ENCODE peak calls at places on chromosomes 12 and 14, in six cellular contexts. One of them, this sample, is unnamed.

GRCh38 chr14:89304972-89305703 is 111.9 kb downstream of the FOXN3 start:
- DNase-seq in OCI-LY7: peak; percentile 58
- DNase-seq in heart right ventricle: peak; percentile 47
- DNase-seq in gastrocnemius medialis: no peak
- DNase-seq in body of pancreas: peak; percentile 35
- DNase-seq in kidney: no peak
- DNase-seq in this sample: no peak

GRCh38 chr12:65830305-65830704 is 6.0 kb downstream of the HMGA2 start:
- DNase-seq in OCI-LY7: no peak
- DNase-seq in heart right ventricle: no peak
- DNase-seq in gastrocnemius medialis: no peak
- DNase-seq in body of pancreas: no peak
- DNase-seq in kidney: no peak
- DNase-seq in this sample: no peak

GRCh38 chr12:14995583-14996425 is 23.0 kb downstream of the PDE6H start:
- DNase-seq in OCI-LY7: peak; percentile 81
- DNase-seq in heart right ventricle: no peak
- DNase-seq in gastrocnemius medialis: no peak
- DNase-seq in body of pancreas: no peak
- DNase-seq in kidney: no peak
- DNase-seq in this sample: no peak

GRCh38 chr12:132249747-132250478 is 79.5 kb downstream of the GALNT9 start:
- DNase-seq in OCI-LY7: no peak
- DNase-seq in heart right ventricle: no peak
- DNase-seq in gastrocnemius medialis: no peak
- DNase-seq in body of pancreas: no peak
- DNase-seq in kidney: peak; percentile 65
- DNase-seq in this sample: no peak

GRCh38 chr14:104845033-104845666 is 19.9 kb upstream of the CEP170B start:
- DNase-seq in OCI-LY7: no peak
- DNase-seq in heart right ventricle: no peak
- DNase-seq in gastrocnemius medialis: no peak
- DNase-seq in body of pancreas: no peak
- DNase-seq in kidney: peak; percentile 45
- DNase-seq in this sample: no peak

GRCh38 chr12:29131539-29131938 is 17.5 kb upstream of the FAR2 start:
- DNase-seq in OCI-LY7: no peak
- DNase-seq in heart right ventricle: no peak
- DNase-seq in gastrocnemius medialis: no peak
- DNase-seq in body of pancreas: no peak
- DNase-seq in kidney: no peak
- DNase-seq in this sample: no peak

GRCh38 chr14:99752486-99753121 is 40.6 kb upstream of the EML1 start:
- DNase-seq in OCI-LY7: no peak
- DNase-seq in heart right ventricle: no peak
- DNase-seq in gastrocnemius medialis: no peak
- DNase-seq in body of pancreas: peak; percentile 16
- DNase-seq in kidney: peak; percentile 75
- DNase-seq in this sample: no peak

GRCh38 chr12:39081910-39082309 is 176.5 kb upstream of the CPNE8 start:
- DNase-seq in OCI-LY7: no peak
- DNase-seq in heart right ventricle: no peak
- DNase-seq in gastrocnemius medialis: no peak
- DNase-seq in body of pancreas: no peak
- DNase-seq in kidney: no peak
- DNase-seq in this sample: no peak

GRCh38 chr12:2532647-2533435 is 261.9 kb upstream of the FKBP4 start:
- DNase-seq in OCI-LY7: no peak
- DNase-seq in heart right ventricle: no peak
- DNase-seq in gastrocnemius medialis: no peak
- DNase-seq in body of pancreas: no peak
- DNase-seq in kidney: no peak
- DNase-seq in this sample: no peak

GRCh38 chr12:1606021-1606622 is 11.7 kb upstream of the FBXL14 start:
- DNase-seq in OCI-LY7: no peak
- DNase-seq in heart right ventricle: peak; percentile 90
- DNase-seq in gastrocnemius medialis: peak; percentile 70
- DNase-seq in body of pancreas: peak; percentile 94
- DNase-seq in kidney: peak; percentile 97
- DNase-seq in this sample: peak; percentile 92

GRCh38 chr12:116864371-116865160 is 16.7 kb downstream of the HRK start:
- DNase-seq in OCI-LY7: no peak
- DNase-seq in heart right ventricle: no peak
- DNase-seq in gastrocnemius medialis: no peak
- DNase-seq in body of pancreas: no peak
- DNase-seq in kidney: no peak
- DNase-seq in this sample: no peak

GRCh38 chr14:74459289-74459946 is 33.4 kb upstream of the SYNDIG1L start:
- DNase-seq in OCI-LY7: peak; percentile 36
- DNase-seq in heart right ventricle: no peak
- DNase-seq in gastrocnemius medialis: no peak
- DNase-seq in body of pancreas: no peak
- DNase-seq in kidney: peak; percentile 40
- DNase-seq in this sample: no peak

DNA sequence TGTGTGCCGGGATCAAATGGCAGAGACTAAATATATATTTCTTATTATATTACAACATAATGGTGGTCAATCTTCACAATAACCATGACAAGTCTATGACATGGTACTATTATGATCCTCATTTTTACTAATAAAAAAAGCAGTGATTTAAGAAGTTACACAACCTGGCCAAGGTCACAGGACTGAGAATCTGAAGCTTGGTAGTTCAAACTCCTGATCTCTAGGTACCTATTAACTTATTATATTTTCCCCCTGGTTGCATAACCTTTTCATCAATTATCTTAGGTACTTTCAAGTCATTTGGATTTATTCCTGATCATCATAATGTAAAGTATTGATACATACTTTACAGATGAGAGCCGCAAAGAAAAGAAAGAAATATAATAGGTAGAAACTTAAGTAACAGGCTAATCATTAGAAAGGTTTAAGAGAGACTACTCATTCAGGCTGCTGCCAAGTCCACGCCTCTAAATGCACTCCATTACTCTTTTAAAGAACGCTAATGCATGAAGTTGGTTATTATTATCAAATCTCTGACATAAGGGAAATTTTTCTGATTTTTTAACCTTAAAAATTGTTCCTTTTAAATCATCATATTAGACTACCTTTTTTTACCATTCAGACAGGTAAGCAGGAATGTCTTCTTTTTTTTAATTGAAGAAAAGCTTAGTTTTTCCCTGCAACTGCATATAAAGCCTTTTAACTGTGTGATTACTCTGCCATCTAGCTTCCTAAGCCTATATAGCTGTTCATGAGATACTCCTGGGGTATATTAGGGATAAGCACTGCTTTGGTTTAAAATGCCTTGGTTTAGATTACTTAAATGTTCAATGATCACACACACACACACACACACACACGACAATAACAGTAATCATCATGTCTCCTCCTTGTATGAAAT is 35.6 kb downstream of the RPS29 start:
- DNase-seq in OCI-LY7: peak; percentile 7
- DNase-seq in heart right ventricle: no peak
- DNase-seq in gastrocnemius medialis: no peak
- DNase-seq in body of pancreas: no peak
- DNase-seq in kidney: no peak
- DNase-seq in this sample: no peak
- TF ChIP-seq CTCF in OCI-LY7: peak; percentile 57
- TF ChIP-seq CTCF in heart right ventricle: no peak
- TF ChIP-seq CTCF in gastrocnemius medialis: no peak
- TF ChIP-seq CTCF in body of pancreas: peak; percentile 22
- TF ChIP-seq CTCF in kidney: peak; percentile 26
- TF ChIP-seq CTCF in this sample: no peak

GRCh38 chr14:55745906-55746305 is 165.9 kb downstream of the KTN1 start:
- DNase-seq in OCI-LY7: no peak
- DNase-seq in heart right ventricle: no peak
- DNase-seq in gastrocnemius medialis: no peak
- DNase-seq in body of pancreas: no peak
- DNase-seq in kidney: no peak
- DNase-seq in this sample: no peak
- H3K4me1 ChIP-seq in OCI-LY7: no peaks in the 10 kb centered on the region
- H3K4me1 ChIP-seq in heart right ventricle: no peaks in the 10 kb centered on the region
- H3K4me1 ChIP-seq in gastrocnemius medialis: no peaks in the 10 kb centered on the region
- H3K4me1 ChIP-seq in body of pancreas: peaks cover 12% of the 10 kb centered on the region
- H3K4me1 ChIP-seq in kidney: peaks cover 5% of the 10 kb centered on the region
- H3K4me1 ChIP-seq in this sample: no peaks in the 10 kb centered on the region

DNA sequence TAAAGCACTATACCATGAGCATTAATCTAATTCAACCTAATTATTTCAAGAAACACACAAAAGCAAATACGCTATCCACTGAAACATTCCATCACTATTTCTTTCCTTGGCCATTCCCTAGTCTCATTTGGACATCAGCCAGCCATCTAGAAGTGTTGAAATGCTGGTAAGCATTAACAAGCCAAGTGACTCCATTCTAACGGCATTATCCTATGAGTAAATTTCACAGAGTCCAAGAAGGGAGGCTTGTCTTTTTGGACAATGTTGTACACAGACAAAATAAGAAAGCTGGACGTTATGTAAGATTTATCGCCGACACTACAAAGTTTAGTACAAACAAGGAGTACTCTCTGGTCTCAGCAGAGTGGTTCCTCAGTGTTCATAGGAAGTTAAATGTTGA is 476.8 kb downstream of the FOXG1 start:
- DNase-seq in OCI-LY7: no peak
- DNase-seq in heart right ventricle: no peak
- DNase-seq in gastrocnemius medialis: no peak
- DNase-seq in body of pancreas: no peak
- DNase-seq in kidney: no peak
- DNase-seq in this sample: no peak
- H3K4me3 ChIP-seq in OCI-LY7: no peak overlapping the region
- H3K4me3 ChIP-seq in heart right ventricle: no peak overlapping the region
- H3K4me3 ChIP-seq in gastrocnemius medialis: no peak overlapping the region
- H3K4me3 ChIP-seq in body of pancreas: no peak overlapping the region
- H3K4me3 ChIP-seq in kidney: no peak overlapping the region
- H3K4me3 ChIP-seq in this sample: no peak overlapping the region

GRCh38 chr12:109450980-109451379 is 26.1 kb downstream of the KCTD10 start:
- DNase-seq in OCI-LY7: no peak
- DNase-seq in heart right ventricle: no peak
- DNase-seq in gastrocnemius medialis: no peak
- DNase-seq in body of pancreas: no peak
- DNase-seq in kidney: no peak
- DNase-seq in this sample: no peak

GRCh38 chr12:109448272-109448671 is 28.8 kb downstream of the KCTD10 start:
- DNase-seq in OCI-LY7: no peak
- DNase-seq in heart right ventricle: no peak
- DNase-seq in gastrocnemius medialis: no peak
- DNase-seq in body of pancreas: no peak
- DNase-seq in kidney: no peak
- DNase-seq in this sample: no peak

GRCh38 chr12:109451400-109451799 is 25.7 kb downstream of the KCTD10 start:
- DNase-seq in OCI-LY7: no peak
- DNase-seq in heart right ventricle: no peak
- DNase-seq in gastrocnemius medialis: no peak
- DNase-seq in body of pancreas: no peak
- DNase-seq in kidney: no peak
- DNase-seq in this sample: no peak

GRCh38 chr12:109448707-109449390 is 28.3 kb downstream of the KCTD10 start:
- DNase-seq in OCI-LY7: no peak
- DNase-seq in heart right ventricle: no peak
- DNase-seq in gastrocnemius medialis: no peak
- DNase-seq in body of pancreas: no peak
- DNase-seq in kidney: no peak
- DNase-seq in this sample: no peak

GRCh38 chr12:109449845-109450532 is 27.1 kb downstream of the KCTD10 start:
- DNase-seq in OCI-LY7: no peak
- DNase-seq in heart right ventricle: no peak
- DNase-seq in gastrocnemius medialis: no peak
- DNase-seq in body of pancreas: no peak
- DNase-seq in kidney: no peak
- DNase-seq in this sample: no peak
- TF ChIP-seq CTCF in OCI-LY7: peak; percentile 43
- TF ChIP-seq CTCF in heart right ventricle: no peak
- TF ChIP-seq CTCF in gastrocnemius medialis: no peak
- TF ChIP-seq CTCF in body of pancreas: no peak
- TF ChIP-seq CTCF in kidney: no peak
- TF ChIP-seq CTCF in this sample: no peak

GRCh38 chr12:108562348-108563134 is at the start of gene ISCU:
- DNase-seq in OCI-LY7: peak; percentile 99
- DNase-seq in heart right ventricle: peak; percentile 98
- DNase-seq in gastrocnemius medialis: peak; percentile 96
- DNase-seq in body of pancreas: peak; percentile 98
- DNase-seq in kidney: peak; percentile 100
- DNase-seq in this sample: peak; percentile 97

GRCh38 chr12:108559748-108560147 is 1.2 kb downstream of the SART3 start:
- DNase-seq in OCI-LY7: peak; percentile 30
- DNase-seq in heart right ventricle: no peak
- DNase-seq in gastrocnemius medialis: no peak
- DNase-seq in body of pancreas: no peak
- DNase-seq in kidney: no peak
- DNase-seq in this sample: no peak

GRCh38 chr12:108560321-108560721 is 652 bp downstream of the SART3 start:
- DNase-seq in OCI-LY7: no peak
- DNase-seq in heart right ventricle: no peak
- DNase-seq in gastrocnemius medialis: no peak
- DNase-seq in body of pancreas: no peak
- DNase-seq in kidney: no peak
- DNase-seq in this sample: no peak

GRCh38 chr12:108561852-108562347 is 496 bp upstream of the ISCU start:
- DNase-seq in OCI-LY7: no peak
- DNase-seq in heart right ventricle: no peak
- DNase-seq in gastrocnemius medialis: no peak
- DNase-seq in body of pancreas: no peak
- DNase-seq in kidney: no peak
- DNase-seq in this sample: no peak

GRCh38 chr12:108560752-108561719 is at the start of gene SART3:
- DNase-seq in OCI-LY7: peak; percentile 94
- DNase-seq in heart right ventricle: peak; percentile 86
- DNase-seq in gastrocnemius medialis: peak; percentile 49
- DNase-seq in body of pancreas: peak; percentile 74
- DNase-seq in kidney: peak; percentile 91
- DNase-seq in this sample: peak; percentile 77
- H3K4me1 ChIP-seq in OCI-LY7: peaks cover 59% of the 10 kb centered on the region
- H3K4me1 ChIP-seq in heart right ventricle: peaks cover 65% of the 10 kb centered on the region
- H3K4me1 ChIP-seq in gastrocnemius medialis: peaks cover 64% of the 10 kb centered on the region
- H3K4me1 ChIP-seq in body of pancreas: peaks cover 45% of the 10 kb centered on the region
- H3K4me1 ChIP-seq in kidney: peaks cover 30% of the 10 kb centered on the region
- H3K4me1 ChIP-seq in this sample: peaks cover 3% of the 10 kb centered on the region